ENCODE peak calls at places on chromosome 2, in seven cellular contexts. Z, O, Y, W, R, X and Q are unnamed samples.

GRCh38 chr2:186294489-186294888 is 191.6 kb upstream of the ZC3H15 start:
- DNase-seq in R (no peak), W (no peak), O (no peak), Z (no peak), X (no peak), Y (peak), Q (no peak)

GRCh38 chr2:127575185-127575765 is 39.8 kb downstream of the MYO7B start:
- DNase-seq in W (no peak), R (no peak), Y (no peak), O (no peak), X (no peak), Z (no peak), Q (no peak)

GRCh38 chr2:37877457-37878315 is 47.4 kb upstream of the RMDN2 start:
- DNase-seq in R (no peak), Z (peak), X (no peak), O (peak), W (peak), Y (peak), Q (peak)

GRCh38 chr2:675982-676646 is 1.1 kb downstream of the TMEM18 start:
- DNase-seq in Y (no peak), W (peak), Z (peak), X (peak), O (peak), R (peak), Q (peak)

GRCh38 chr2:164066095-164066494 is 330.3 kb upstream of the FIGN start:
- DNase-seq in Y (no peak), X (no peak), Z (no peak), O (no peak), W (no peak), R (no peak), Q (no peak)

GRCh38 chr2:152497481-152498052 is 162.6 kb downstream of the FMNL2 start:
- DNase-seq in O (no peak), Y (peak), Z (no peak), X (no peak), W (peak), R (peak), Q (peak)

GRCh38 chr2:174117951-174118930 is 130.1 kb downstream of the OLA1 start:
- DNase-seq in O (no peak), Y (no peak), Z (no peak), X (peak), W (peak), R (no peak), Q (no peak)

GRCh38 chr2:1749750-1750149 is 5.4 kb upstream of the PXDN start:
- DNase-seq in R (no peak), W (no peak), Y (no peak), Z (no peak), X (no peak), O (no peak), Q (peak)

GRCh38 chr2:133461484-133461883 is 106.8 kb downstream of the NCKAP5 start:
- DNase-seq in Z (no peak), Y (no peak), X (no peak), R (no peak), O (no peak), W (no peak), Q (no peak)

GRCh38 chr2:102872388-102872787 is 110.6 kb downstream of the TMEM182 start:
- DNase-seq in R (no peak), X (no peak), Z (no peak), Y (peak), O (no peak), W (peak), Q (no peak)

DNA sequence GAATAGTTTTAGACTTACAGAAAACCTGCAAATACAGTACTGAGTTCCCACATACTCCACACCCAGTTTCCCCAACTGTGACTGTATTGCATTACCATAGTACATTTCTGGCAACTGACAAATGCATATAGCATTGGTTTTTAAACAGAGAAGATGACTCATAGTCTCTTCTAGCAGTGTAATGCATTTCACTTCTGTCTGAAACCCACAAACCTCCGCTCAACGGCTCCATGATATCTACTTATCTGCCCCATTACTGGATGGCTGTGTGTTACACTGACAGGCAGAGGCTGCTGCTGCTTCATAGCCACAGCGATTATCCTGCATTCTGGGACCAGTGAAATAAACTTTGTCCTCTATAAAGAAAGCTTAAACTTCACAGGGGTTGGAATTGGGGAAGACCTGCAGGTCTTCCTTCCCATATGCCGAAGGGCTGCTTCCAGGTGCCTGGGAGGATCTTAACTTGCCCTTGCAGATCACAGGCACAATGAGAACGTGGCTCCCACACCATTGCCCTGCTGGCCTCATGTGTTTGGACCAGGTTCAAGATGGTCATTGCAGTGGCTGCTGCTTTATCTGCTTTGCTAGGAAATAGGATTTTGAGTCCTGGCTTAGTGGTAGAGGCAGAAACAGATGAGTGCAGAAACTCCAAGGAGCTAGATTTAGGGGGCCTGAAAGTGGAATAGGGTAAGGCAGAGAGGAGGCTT is 742.6 kb upstream of the HS6ST1 start:
- DNase-seq in Z (no peak), X (peak), O (no peak), W (peak), Y (no peak), R (no peak), Q (no peak)
- H3K27ac ChIP-seq in Z (no peak), X (peak), O (no peak), W (no peak), Y (no peak), R (no peak), Q (no peak)

GRCh38 chr2:109318949-109319342 is 189.9 kb downstream of the SH3RF3 start:
- DNase-seq in Y (no peak), O (no peak), W (no peak), Z (no peak), X (no peak), R (no peak), Q (no peak)
- H3K4me3 ChIP-seq in Y (no peak), O (no peak), W (peak), Z (no peak), X (peak), R (no peak), Q (no peak)

DNA sequence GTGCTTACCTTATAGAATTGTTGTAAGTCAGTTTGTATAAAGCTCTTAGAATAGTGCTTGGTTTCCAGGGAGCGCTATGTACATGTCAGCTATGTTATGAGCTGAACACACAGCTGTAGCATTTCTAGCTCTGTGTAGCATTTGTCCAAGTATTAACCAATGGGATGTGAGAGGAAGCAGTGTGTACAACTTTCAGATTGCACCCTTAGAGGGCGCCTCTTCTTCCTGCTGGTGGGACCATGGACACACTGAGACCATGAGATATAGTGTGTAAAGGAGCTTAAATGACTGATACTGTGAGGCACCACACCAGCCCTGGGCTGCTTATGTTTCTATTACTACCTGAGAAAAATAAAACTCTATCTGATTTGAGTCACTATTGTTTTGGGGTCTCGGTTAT is 380.2 kb downstream of the LNPK start:
- DNase-seq in X (no peak), W (no peak), O (no peak), Z (no peak), R (no peak), Y (no peak), Q (no peak)
- TF ChIP-seq CTCF in X (no peak), W (no peak), O (no peak), Z (no peak), R (no peak), Y (no peak), Q (no peak)

DNA sequence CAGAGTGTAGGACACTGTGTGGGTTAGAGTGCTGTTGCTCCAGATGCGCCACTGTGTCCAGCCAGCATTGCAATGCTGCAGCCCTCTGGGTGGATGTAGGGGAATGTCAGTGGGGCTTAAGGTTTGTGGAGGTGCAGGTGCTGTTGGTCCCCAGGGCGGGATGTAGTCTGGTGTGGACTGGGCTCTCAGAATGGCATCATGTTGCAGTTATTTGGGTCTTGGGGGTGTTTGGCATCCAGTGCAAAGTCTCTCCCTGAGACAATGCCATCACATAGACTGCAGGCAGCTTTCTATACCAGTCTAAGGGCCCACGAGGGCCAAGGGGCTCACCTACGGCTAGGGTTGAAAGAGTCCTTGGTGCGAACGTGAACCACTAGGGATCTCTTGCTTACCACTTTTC is 275.3 kb downstream of the SOX11 start:
- DNase-seq in R (no peak), X (no peak), Y (no peak), O (no peak), Z (no peak), W (no peak), Q (no peak)
- H3K27ac ChIP-seq in R (no peak), X (no peak), Y (no peak), O (no peak), Z (no peak), W (no peak), Q (no peak)

GRCh38 chr2:176178807-176179271 is 9.6 kb upstream of the HOXD1 start:
- DNase-seq in Y (no peak), Z (no peak), W (no peak), R (no peak), O (no peak), X (no peak), Q (no peak)
- H3K4me3 ChIP-seq in Y (no peak), Z (peak), W (no peak), R (peak), O (no peak), X (no peak), Q (no peak)

GRCh38 chr2:213490087-213490486 is 205.8 kb downstream of the SPAG16 start:
- DNase-seq in R (no peak), W (no peak), X (no peak), Y (peak), Z (no peak), O (no peak), Q (no peak)
- TF ChIP-seq CTCF in R (no peak), W (no peak), X (no peak), Y (no peak), Z (no peak), O (no peak), Q (no peak)